ENCODE peak calls at places on chromosome 14, in six cellular contexts. K is OCI-LY7, M is fibroblast of mammary gland, T is H9, Q is colonic mucosa, N is head of caudate nucleus. V is an unnamed sample.

GRCh38 chr14:55913324-55914035 is 204.7 kb upstream of the PELI2 start:
- DNase-seq in K (no peak), Q (no peak), T (no peak), N (no peak), M (peak; percentile 81), V (no peak)

GRCh38 chr14:98368214-98368613 is 903.8 kb downstream of the BCL11B start:
- DNase-seq in M (no peak), K (no peak), Q (no peak), N (no peak), T (no peak), V (no peak)

GRCh38 chr14:72726444-72726843 is 167.5 kb downstream of the DPF3 start:
- DNase-seq in K (no peak), T (no peak), Q (no peak), N (no peak), M (no peak), V (no peak)

GRCh38 chr14:68391292-68392014 is 401.4 kb downstream of the ZFP36L1 start:
- DNase-seq in N (no peak), T (no peak), K (no peak), Q (no peak), M (peak; percentile 70), V (no peak)

GRCh38 chr14:80678436-80678835 is 263.1 kb downstream of the CEP128 start:
- DNase-seq in N (no peak), K (no peak), M (peak; percentile 42), T (no peak), Q (no peak), V (no peak)

GRCh38 chr14:87888136-87888999 is 104.6 kb downstream of the GALC start:
- DNase-seq in M (peak; percentile 64), K (peak; percentile 26), N (no peak), T (peak; percentile 74), Q (peak; percentile 29), V (no peak)

GRCh38 chr14:90642239-90642717 is 174.0 kb downstream of the TTC7B start:
- DNase-seq in N (no peak), T (peak; percentile 67), K (no peak), Q (no peak), M (no peak), V (no peak)

GRCh38 chr14:101601603-101602465 is 40.5 kb downstream of the DIO3 start:
- DNase-seq in T (no peak), K (no peak), M (no peak), N (no peak), Q (no peak), V (no peak)

GRCh38 chr14:86038401-86038985 is 508.5 kb downstream of the FLRT2 start:
- DNase-seq in N (peak; percentile 30), Q (peak; percentile 19), K (peak; percentile 43), M (peak; percentile 65), T (peak; percentile 80), V (no peak)